ENCODE peak calls at places on chromosomes 6 and 20, in seven cellular contexts. S, U, O, C, A, L and X are unnamed samples. For H3K4me1, the result is how much of the 10 kb centered on the place peaks cover.

GRCh38 chr20:38805502-38805957 is at the start of gene PPP1R16B:
- DNase-seq in C (peak), O (peak), L (no peak), S (no peak), U (peak), A (peak), X (peak)

GRCh38 chr20:10179574-10180298 is 38.9 kb upstream of the SNAP25 start:
- DNase-seq in C (peak), A (peak), O (no peak), L (no peak), S (peak), U (no peak), X (peak)

GRCh38 chr6:22145294-22145693 is 151.5 kb downstream of the PRL start:
- DNase-seq in U (no peak), L (no peak), A (no peak), O (no peak), C (no peak), S (no peak), X (no peak)

GRCh38 chr6:155313602-155314091 is 637 bp downstream of the TFB1M start:
- DNase-seq in S (no peak), O (peak), U (peak), L (no peak), C (no peak), A (peak), X (peak)

GRCh38 chr20:60512436-60512835 is 554.2 kb downstream of the CDH26 start:
- DNase-seq in A (peak), O (no peak), C (peak), S (peak), L (peak), U (no peak), X (peak)

GRCh38 chr6:160031442-160031841 is 62.6 kb downstream of the IGF2R start:
- DNase-seq in O (no peak), C (no peak), S (peak), U (no peak), A (no peak), L (no peak), X (peak)

GRCh38 chr6:104682722-104683643 is 176.7 kb downstream of the HACE1 start:
- DNase-seq in A (peak), S (peak), C (peak), L (peak), U (peak), O (peak), X (peak)

GRCh38 chr6:36071281-36071680 is 43.7 kb downstream of the MAPK14 start:
- DNase-seq in C (no peak), U (no peak), A (no peak), S (no peak), L (no peak), O (no peak), X (no peak)

GRCh38 chr6:20875369-20875963 is 341.2 kb downstream of the CDKAL1 start:
- DNase-seq in C (no peak), O (peak), U (peak), A (no peak), L (no peak), S (peak), X (peak)

GRCh38 chr6:113050010-113050893 is 703.1 kb downstream of the RFPL4B start:
- DNase-seq in O (no peak), U (no peak), L (no peak), S (peak), C (no peak), A (no peak), X (peak)

GRCh38 chr6:113049190-113049589 is 702.1 kb downstream of the RFPL4B start:
- DNase-seq in L (no peak), S (peak), U (no peak), A (no peak), O (no peak), C (no peak), X (no peak)

GRCh38 chr6:113050979-113051378 is 703.8 kb downstream of the RFPL4B start:
- DNase-seq in U (no peak), L (peak), A (no peak), C (peak), O (no peak), S (no peak), X (no peak)

GRCh38 chr6:113055086-113055485 is 708.0 kb downstream of the RFPL4B start:
- DNase-seq in C (no peak), S (no peak), U (no peak), L (no peak), A (no peak), O (no peak), X (no peak)

GRCh38 chr6:113052513-113052912 is 705.4 kb downstream of the RFPL4B start:
- DNase-seq in S (no peak), U (no peak), C (no peak), A (no peak), L (no peak), O (no peak), X (no peak)
- H2AFZ ChIP-seq in S (no peak), U (no peak), C (peak), A (no peak), L (peak), O (no peak), X (peak)

DNA sequence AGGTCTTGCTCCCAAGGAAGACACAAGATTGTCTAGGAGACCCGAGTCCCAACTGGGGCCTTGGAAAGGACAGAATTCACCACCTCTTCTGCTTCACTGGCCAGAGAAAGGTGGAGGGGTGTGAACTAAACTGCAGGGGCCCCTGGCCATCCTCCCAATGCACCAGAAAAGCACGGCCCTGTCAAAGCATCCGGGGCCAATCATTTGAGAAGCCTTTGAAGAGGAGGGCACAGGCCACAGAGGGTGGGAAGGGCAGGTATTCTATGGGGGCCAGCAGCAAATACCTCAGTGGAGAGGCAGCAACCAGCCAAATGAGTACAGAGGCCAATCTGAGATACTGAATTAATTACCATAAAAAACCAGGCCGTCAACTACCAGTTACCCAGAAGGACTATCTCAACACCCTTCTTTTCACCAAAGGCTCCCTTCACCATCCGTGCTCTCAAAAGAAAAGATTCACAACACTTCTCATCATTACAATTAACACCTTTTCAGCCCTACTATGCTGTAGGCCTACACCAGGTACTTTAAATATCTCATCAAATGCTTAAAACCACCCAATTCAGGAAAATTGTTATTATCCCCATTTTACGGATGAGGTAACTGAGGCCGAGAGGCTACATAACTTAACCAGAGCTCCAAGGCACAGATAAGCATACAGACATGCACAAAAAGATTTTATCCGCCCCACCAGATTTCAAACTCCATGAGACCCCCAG is 50.7 kb downstream of the TRERF1 start:
- DNase-seq in U (no peak), C (no peak), S (no peak), L (no peak), O (no peak), A (no peak), X (no peak)
- H3K4me2 ChIP-seq in U (no peak), C (no peak), S (no peak), L (no peak), O (no peak), A (no peak), X (no peak)

GRCh38 chr6:109451376-109451775 is 4.2 kb downstream of the MICAL1 start:
- DNase-seq in A (no peak), S (no peak), C (no peak), O (no peak), U (no peak), L (no peak), X (no peak)
- H3K4me1 ChIP-seq in A (under half), S (under half), C (under half), O (under half), U (under half), L (under half), X (under half)

DNA sequence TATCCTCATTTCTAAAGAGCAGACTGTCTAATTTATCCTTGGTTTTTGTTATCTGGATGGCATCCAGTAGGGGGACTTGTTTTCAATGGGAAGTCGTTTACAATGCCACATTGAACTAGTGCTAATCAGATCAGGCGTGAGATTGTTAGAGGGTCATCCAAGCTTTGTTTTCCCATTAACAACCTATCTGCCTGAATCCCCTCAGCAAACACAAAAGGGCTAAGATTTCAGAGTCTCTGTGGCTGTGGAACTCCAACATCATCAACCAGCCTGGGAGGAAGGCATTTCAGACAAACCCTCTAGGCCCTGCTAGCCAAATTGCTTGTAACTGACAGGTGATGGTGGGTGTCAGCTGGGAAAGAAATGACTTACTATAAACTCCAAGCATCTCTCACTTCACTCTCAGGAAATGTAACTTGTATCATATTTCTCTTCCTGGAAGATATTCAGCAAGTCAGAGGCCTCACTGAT is 47.7 kb downstream of the COL19A1 start:
- DNase-seq in C (peak), S (peak), L (no peak), A (peak), U (no peak), O (no peak), X (no peak)
- H2AFZ ChIP-seq in C (peak), S (no peak), L (peak), A (peak), U (no peak), O (no peak), X (peak)

DNA sequence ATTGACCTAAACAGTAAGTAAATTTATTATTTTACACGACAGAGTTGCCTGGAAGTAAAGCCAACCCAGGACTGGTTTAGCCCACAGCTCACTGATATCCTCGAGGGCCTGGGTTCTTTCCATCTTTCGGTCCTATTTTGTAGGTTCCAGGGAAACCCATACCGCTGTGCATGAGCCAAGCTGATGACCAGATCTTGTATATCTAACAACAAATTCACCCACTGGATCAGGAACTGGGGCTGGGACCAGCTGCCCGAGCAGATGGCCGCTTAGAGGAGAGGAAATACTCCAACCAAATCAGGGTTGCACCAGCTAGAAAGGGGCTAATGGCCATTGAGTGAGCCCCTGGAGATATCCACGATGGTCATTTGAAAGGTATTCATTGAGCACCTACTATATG is 139.2 kb downstream of the BACH2 start:
- DNase-seq in A (no peak), U (no peak), S (no peak), L (no peak), O (no peak), C (no peak), X (no peak)
- H3K4me2 ChIP-seq in A (no peak), U (no peak), S (no peak), L (no peak), O (no peak), C (no peak), X (no peak)

DNA sequence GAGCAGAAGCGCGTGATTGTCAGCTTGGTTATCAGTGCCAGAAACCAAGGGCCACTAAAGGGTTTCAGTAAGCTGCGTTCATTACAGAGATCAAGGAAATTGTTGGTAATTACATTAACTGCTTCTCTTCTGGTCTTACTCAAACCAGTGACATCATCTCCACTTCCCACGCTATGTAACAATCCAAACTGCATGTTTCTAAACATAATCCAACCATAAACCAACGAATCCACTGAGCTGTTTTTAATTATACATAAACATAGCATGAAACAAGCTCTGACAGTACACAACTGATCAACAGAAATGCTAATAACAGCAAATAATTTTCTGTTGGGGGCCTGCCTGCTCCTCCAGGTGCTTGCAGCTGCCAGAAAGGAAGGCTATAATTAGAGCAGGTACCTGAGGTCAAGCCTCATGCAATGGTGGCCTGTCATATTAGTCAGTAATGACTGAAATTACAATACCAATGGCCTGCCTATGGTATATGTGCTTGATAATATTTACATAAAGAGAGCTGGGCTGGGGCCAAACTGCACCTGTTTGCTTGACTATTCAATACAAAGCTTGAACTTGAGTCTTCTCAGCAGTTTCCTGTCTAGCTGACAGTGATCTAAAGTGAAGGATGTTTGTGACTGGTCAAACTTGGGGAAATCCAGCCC is 40.1 kb downstream of the ILRUN start:
- DNase-seq in U (peak), C (no peak), O (peak), S (peak), L (no peak), A (peak), X (peak)
- H3K4me1 ChIP-seq in U (under half), C (under half), O (under half), S (under half), L (under half), A (under half), X (under half)

GRCh38 chr6:158941246-158941645 is 58.8 kb downstream of the RSPH3 start:
- DNase-seq in O (no peak), A (peak), U (no peak), L (no peak), S (no peak), C (no peak), X (no peak)

GRCh38 chr6:158939255-158940170 is 60.5 kb downstream of the RSPH3 start:
- DNase-seq in A (peak), L (no peak), U (no peak), C (no peak), O (peak), S (no peak), X (peak)

GRCh38 chr6:158942349-158942748 is 57.7 kb downstream of the RSPH3 start:
- DNase-seq in L (no peak), S (no peak), U (no peak), A (no peak), C (no peak), O (no peak), X (no peak)

GRCh38 chr6:158938220-158938619 is 61.8 kb downstream of the RSPH3 start:
- DNase-seq in S (no peak), U (no peak), L (no peak), O (no peak), A (no peak), C (no peak), X (no peak)

DNA sequence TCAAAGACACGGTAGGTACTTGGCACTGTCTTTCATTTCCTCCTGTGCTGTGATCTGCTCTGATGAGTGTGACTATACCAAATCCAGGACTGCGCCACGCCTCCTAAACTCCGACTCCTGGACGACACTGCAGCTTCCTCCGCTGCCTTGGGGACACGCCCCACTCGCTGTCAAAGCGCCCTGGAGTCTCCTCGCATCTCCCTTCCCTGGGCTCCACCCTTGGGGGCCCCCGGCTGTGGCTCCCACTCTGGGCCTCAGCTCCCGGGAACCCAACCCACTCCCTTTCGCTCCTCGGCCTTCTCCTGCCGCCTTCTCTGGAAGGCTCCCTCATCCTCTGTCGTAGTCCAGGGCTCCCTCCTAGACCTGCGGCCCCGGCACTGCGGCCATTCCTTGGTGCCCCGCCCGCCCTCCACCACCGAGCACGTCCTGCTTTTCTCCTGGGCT is 61.2 kb downstream of the RSPH3 start:
- DNase-seq in S (no peak), C (no peak), A (peak), L (no peak), O (peak), U (no peak), X (peak)
- H2AFZ ChIP-seq in S (peak), C (peak), A (peak), L (peak), O (no peak), U (no peak), X (peak)

GRCh38 chr6:37864250-37864649 is 44.7 kb downstream of the ZFAND3 start:
- DNase-seq in L (no peak), U (no peak), S (no peak), A (no peak), C (no peak), O (no peak), X (no peak)

GRCh38 chr6:37867756-37868446 is 48.4 kb downstream of the ZFAND3 start:
- DNase-seq in S (no peak), O (no peak), U (no peak), A (no peak), C (no peak), L (no peak), X (no peak)

GRCh38 chr6:37868447-37868825 is 48.9 kb downstream of the ZFAND3 start:
- DNase-seq in C (no peak), L (no peak), O (no peak), U (no peak), S (peak), A (peak), X (peak)

GRCh38 chr6:37865534-37865933 is 46.0 kb downstream of the ZFAND3 start:
- DNase-seq in L (no peak), U (no peak), S (no peak), A (no peak), O (no peak), C (no peak), X (no peak)

DNA sequence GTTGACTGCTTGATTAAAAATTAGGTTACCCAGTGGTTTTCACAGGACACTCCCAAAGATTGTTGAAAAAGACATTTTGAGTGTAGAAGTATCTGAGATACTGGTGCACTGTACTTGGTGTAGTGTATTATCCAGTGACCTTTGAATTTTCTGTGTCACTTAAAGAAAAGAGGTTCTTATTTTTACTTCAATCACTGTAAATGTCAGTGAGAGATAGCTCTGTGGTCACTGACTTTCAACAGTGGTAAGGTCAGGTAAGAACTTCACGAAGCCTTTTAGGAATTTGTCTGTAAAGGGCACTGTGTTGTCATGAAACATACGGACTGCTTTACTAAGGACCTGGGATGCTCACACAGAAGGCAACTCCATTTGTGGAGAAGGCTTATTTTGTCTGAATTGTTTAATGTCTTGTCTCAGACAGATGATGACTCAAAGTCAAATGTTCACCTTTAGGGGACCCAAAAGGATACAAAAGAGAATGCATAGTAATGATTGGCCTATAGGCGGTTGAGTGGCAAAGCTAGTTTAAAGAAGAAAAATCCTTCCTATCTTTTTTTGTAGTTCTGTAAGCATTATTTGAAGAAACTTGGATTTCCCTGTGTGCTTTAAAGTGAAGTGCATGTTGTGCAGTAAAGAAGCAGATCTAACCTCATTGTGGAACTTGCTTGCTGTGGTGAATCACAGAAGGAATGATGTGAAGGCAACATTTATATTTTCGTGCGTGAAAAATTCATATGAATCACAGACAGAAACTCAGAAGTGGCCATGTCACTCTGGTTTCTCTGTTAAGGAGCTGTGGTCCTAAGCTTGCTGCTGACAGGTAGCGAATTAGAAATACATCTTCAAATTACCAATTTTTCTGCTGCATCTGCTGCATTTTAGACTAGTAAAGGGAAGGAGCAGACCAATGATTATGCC is 47.3 kb downstream of the ZFAND3 start:
- DNase-seq in S (peak), L (no peak), U (no peak), A (no peak), O (no peak), C (no peak), X (peak)
- H3K4me2 ChIP-seq in S (peak), L (no peak), U (no peak), A (no peak), O (no peak), C (no peak), X (peak)

GRCh38 chr6:41935190-41935569 is 6.4 kb downstream of the CCND3 start:
- DNase-seq in O (no peak), L (no peak), U (peak), S (no peak), C (no peak), A (no peak), X (no peak)
- H3K4me1 ChIP-seq in O (under half), L (under half), U (half or more), S (under half), C (under half), A (under half), X (under half)

DNA sequence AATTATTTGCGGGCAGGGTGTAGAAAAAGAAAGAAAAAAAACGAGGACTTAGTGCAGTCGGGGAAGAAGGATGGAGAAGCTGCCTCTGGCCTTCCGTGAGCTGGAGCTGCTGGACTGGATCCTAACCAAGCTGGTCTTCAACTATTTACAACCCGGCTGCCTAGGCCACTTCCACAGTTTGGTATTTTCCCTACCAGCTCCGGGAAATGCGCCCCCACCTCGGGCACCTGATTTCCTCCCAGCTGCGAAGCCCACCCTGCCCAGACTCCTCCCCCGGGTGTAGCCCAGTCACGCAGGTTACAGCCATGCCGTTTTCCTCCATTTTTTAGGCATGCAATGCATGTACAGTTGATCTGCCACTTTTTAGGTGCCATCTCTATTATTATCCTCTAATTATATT is 21.2 kb downstream of the THEMIS start:
- DNase-seq in S (peak), A (no peak), U (peak), L (peak), C (peak), O (peak), X (peak)
- H2AFZ ChIP-seq in S (peak), A (peak), U (peak), L (no peak), C (no peak), O (peak), X (peak)